ENCODE peak calls at places on chromosomes 6 and 20, in seven cellular contexts. One of them, this sample, is unnamed.

GRCh38 chr6:34285571-34285970 is 36.8 kb upstream of the SMIM29 start:
- DNase-seq in neural progenitor cell: no peak
- DNase-seq in trophoblast cell: no peak
- DNase-seq in sigmoid colon: no peak
- DNase-seq in fibroblast of lung: no peak
- DNase-seq in PC-3: no peak
- DNase-seq in fibroblast of the aortic adventitia: no peak
- DNase-seq in this sample: no peak

GRCh38 chr6:15389079-15389758 is 143.3 kb downstream of the JARID2 start:
- DNase-seq in neural progenitor cell: no peak
- DNase-seq in trophoblast cell: no peak
- DNase-seq in sigmoid colon: peak; percentile 72
- DNase-seq in fibroblast of lung: no peak
- DNase-seq in PC-3: no peak
- DNase-seq in fibroblast of the aortic adventitia: peak; percentile 75
- DNase-seq in this sample: no peak

GRCh38 chr6:2940010-2940850 is 31.1 kb downstream of the SERPINB6 start:
- DNase-seq in neural progenitor cell: no peak
- DNase-seq in trophoblast cell: no peak
- DNase-seq in sigmoid colon: no peak
- DNase-seq in fibroblast of lung: no peak
- DNase-seq in PC-3: no peak
- DNase-seq in fibroblast of the aortic adventitia: no peak
- DNase-seq in this sample: peak; percentile 75

GRCh38 chr6:44269921-44270525 is at the start of gene TMEM151B:
- DNase-seq in neural progenitor cell: peak; percentile 53
- DNase-seq in trophoblast cell: no peak
- DNase-seq in sigmoid colon: no peak
- DNase-seq in fibroblast of lung: no peak
- DNase-seq in PC-3: no peak
- DNase-seq in fibroblast of the aortic adventitia: no peak
- DNase-seq in this sample: no peak

GRCh38 chr6:152816055-152816454 is 65.5 kb downstream of the VIP start:
- DNase-seq in neural progenitor cell: no peak
- DNase-seq in trophoblast cell: no peak
- DNase-seq in sigmoid colon: no peak
- DNase-seq in fibroblast of lung: no peak
- DNase-seq in PC-3: no peak
- DNase-seq in fibroblast of the aortic adventitia: no peak
- DNase-seq in this sample: no peak

GRCh38 chr20:12984863-12985262 is 23.9 kb upstream of the SPTLC3 start:
- DNase-seq in neural progenitor cell: no peak
- DNase-seq in trophoblast cell: peak; percentile 22
- DNase-seq in sigmoid colon: no peak
- DNase-seq in fibroblast of lung: no peak
- DNase-seq in PC-3: peak; percentile 71
- DNase-seq in fibroblast of the aortic adventitia: no peak
- DNase-seq in this sample: no peak

GRCh38 chr20:19849341-19850189 is 91.5 kb downstream of the RIN2 start:
- DNase-seq in neural progenitor cell: no peak
- DNase-seq in trophoblast cell: no peak
- DNase-seq in sigmoid colon: no peak
- DNase-seq in fibroblast of lung: peak; percentile 55
- DNase-seq in PC-3: no peak
- DNase-seq in fibroblast of the aortic adventitia: peak; percentile 72
- DNase-seq in this sample: no peak

GRCh38 chr20:51860015-51860882 is 57.9 kb upstream of the SALL4 start:
- DNase-seq in neural progenitor cell: no peak
- DNase-seq in trophoblast cell: no peak
- DNase-seq in sigmoid colon: no peak
- DNase-seq in fibroblast of lung: peak; percentile 88
- DNase-seq in PC-3: peak; percentile 84
- DNase-seq in fibroblast of the aortic adventitia: peak; percentile 39
- DNase-seq in this sample: no peak

GRCh38 chr20:63117661-63118302 is 98.1 kb downstream of the YTHDF1 start:
- DNase-seq in neural progenitor cell: no peak
- DNase-seq in trophoblast cell: no peak
- DNase-seq in sigmoid colon: no peak
- DNase-seq in fibroblast of lung: no peak
- DNase-seq in PC-3: no peak
- DNase-seq in fibroblast of the aortic adventitia: no peak
- DNase-seq in this sample: peak; percentile 64

GRCh38 chr20:35618372-35619131 is 2.9 kb downstream of the SPAG4 start:
- DNase-seq in neural progenitor cell: peak; percentile 57
- DNase-seq in trophoblast cell: peak; percentile 37
- DNase-seq in sigmoid colon: peak; percentile 72
- DNase-seq in fibroblast of lung: peak; percentile 23
- DNase-seq in PC-3: peak; percentile 46
- DNase-seq in fibroblast of the aortic adventitia: peak; percentile 31
- DNase-seq in this sample: peak; percentile 84

GRCh38 chr6:1624071-1624847 is 14.5 kb downstream of the FOXC1 start:
- DNase-seq in neural progenitor cell: peak; percentile 71
- DNase-seq in trophoblast cell: no peak
- DNase-seq in sigmoid colon: peak; percentile 63
- DNase-seq in fibroblast of lung: no peak
- DNase-seq in PC-3: no peak
- DNase-seq in fibroblast of the aortic adventitia: peak; percentile 47
- DNase-seq in this sample: no peak
- H3K4me3 ChIP-seq in neural progenitor cell: peak overlapping the region; percentile 36
- H3K4me3 ChIP-seq in trophoblast cell: no peak overlapping the region
- H3K4me3 ChIP-seq in sigmoid colon: peak overlapping the region; percentile 37
- H3K4me3 ChIP-seq in fibroblast of lung: peak overlapping the region; percentile 68
- H3K4me3 ChIP-seq in PC-3: no peak overlapping the region
- H3K4me3 ChIP-seq in fibroblast of the aortic adventitia: peak overlapping the region; percentile 76
- H3K4me3 ChIP-seq in this sample: peak overlapping the region; percentile 50

GRCh38 chr6:169186496-169187169 is 67.0 kb downstream of the THBS2 start:
- DNase-seq in neural progenitor cell: no peak
- DNase-seq in trophoblast cell: no peak
- DNase-seq in sigmoid colon: no peak
- DNase-seq in fibroblast of lung: no peak
- DNase-seq in PC-3: no peak
- DNase-seq in fibroblast of the aortic adventitia: no peak
- DNase-seq in this sample: no peak
- H3K4me3 ChIP-seq in neural progenitor cell: no peak overlapping the region
- H3K4me3 ChIP-seq in trophoblast cell: no peak overlapping the region
- H3K4me3 ChIP-seq in sigmoid colon: no peak overlapping the region
- H3K4me3 ChIP-seq in fibroblast of lung: no peak overlapping the region
- H3K4me3 ChIP-seq in PC-3: no peak overlapping the region
- H3K4me3 ChIP-seq in fibroblast of the aortic adventitia: no peak overlapping the region
- H3K4me3 ChIP-seq in this sample: no peak overlapping the region

DNA sequence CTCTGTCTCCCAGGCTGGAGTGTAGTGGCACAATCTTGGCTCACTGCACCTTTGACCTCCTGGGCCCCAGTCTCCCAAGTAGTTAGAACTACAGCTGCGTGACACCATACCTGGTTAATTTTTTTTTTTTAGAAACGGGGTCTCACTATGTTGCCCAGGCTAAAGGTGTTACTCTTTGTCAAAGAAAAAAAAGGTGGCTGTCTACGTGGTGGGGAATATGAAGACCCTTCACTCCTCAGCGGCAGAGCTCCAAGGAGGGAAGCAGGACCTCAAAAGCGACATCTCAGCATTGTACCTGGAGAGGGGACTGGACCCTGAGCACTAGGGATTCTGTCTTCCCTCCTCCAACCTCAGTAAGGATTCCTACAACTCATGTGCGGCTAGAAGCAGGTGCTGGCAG is 16.4 kb upstream of the TBC1D22B start:
- DNase-seq in neural progenitor cell: no peak
- DNase-seq in trophoblast cell: no peak
- DNase-seq in sigmoid colon: no peak
- DNase-seq in fibroblast of lung: no peak
- DNase-seq in PC-3: no peak
- DNase-seq in fibroblast of the aortic adventitia: no peak
- DNase-seq in this sample: no peak
- H3K4me3 ChIP-seq in neural progenitor cell: no peak overlapping the region
- H3K4me3 ChIP-seq in trophoblast cell: no peak overlapping the region
- H3K4me3 ChIP-seq in sigmoid colon: no peak overlapping the region
- H3K4me3 ChIP-seq in fibroblast of lung: no peak overlapping the region
- H3K4me3 ChIP-seq in PC-3: no peak overlapping the region
- H3K4me3 ChIP-seq in fibroblast of the aortic adventitia: no peak overlapping the region
- H3K4me3 ChIP-seq in this sample: no peak overlapping the region

DNA sequence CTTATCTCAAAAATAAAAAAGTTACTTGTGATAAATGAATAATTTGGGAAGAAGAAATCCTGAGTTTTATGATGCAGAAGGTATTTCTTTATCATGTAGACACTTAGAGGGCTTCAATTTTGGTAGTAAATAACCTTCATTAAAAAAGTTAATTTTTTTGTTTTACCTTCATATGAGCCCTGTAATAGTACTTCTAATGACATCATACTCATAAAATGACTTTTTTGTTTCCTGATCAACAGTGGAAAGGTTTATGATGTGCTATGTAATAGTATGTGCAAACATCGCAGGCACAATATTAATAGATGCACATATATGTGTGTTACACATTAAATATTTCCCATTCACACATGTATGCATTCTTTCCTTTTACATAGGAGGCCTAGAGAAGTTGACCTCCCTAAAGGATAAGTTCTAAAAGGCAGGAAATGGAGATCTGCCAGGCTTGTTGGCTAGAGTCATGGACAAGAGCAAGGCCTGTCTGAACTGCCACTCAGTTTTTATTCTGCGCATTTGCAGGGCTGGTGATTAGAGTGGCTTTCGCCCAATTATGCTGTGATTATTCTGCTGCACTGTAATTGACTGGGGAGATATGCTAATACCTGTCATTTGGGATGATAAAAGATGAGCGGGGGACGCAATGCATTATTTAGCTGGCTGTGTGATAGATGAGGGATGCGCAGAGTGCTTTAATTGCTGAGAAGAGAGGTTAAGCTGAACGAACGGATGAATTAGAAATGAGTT is 272.6 kb downstream of the TMEM242 start:
- DNase-seq in neural progenitor cell: no peak
- DNase-seq in trophoblast cell: no peak
- DNase-seq in sigmoid colon: no peak
- DNase-seq in fibroblast of lung: no peak
- DNase-seq in PC-3: no peak
- DNase-seq in fibroblast of the aortic adventitia: no peak
- DNase-seq in this sample: no peak
- H3K4me3 ChIP-seq in neural progenitor cell: no peak overlapping the region
- H3K4me3 ChIP-seq in trophoblast cell: no peak overlapping the region
- H3K4me3 ChIP-seq in sigmoid colon: no peak overlapping the region
- H3K4me3 ChIP-seq in fibroblast of lung: no peak overlapping the region
- H3K4me3 ChIP-seq in PC-3: no peak overlapping the region
- H3K4me3 ChIP-seq in fibroblast of the aortic adventitia: no peak overlapping the region
- H3K4me3 ChIP-seq in this sample: no peak overlapping the region

GRCh38 chr6:159042003-159042823 is 2.6 kb downstream of the TAGAP start:
- DNase-seq in neural progenitor cell: peak; percentile 88
- DNase-seq in trophoblast cell: peak; percentile 74
- DNase-seq in sigmoid colon: peak; percentile 75
- DNase-seq in fibroblast of lung: peak; percentile 44
- DNase-seq in PC-3: peak; percentile 84
- DNase-seq in fibroblast of the aortic adventitia: peak; percentile 64
- DNase-seq in this sample: peak; percentile 88

GRCh38 chr6:159041181-159041580 is 3.6 kb downstream of the TAGAP start:
- DNase-seq in neural progenitor cell: no peak
- DNase-seq in trophoblast cell: no peak
- DNase-seq in sigmoid colon: no peak
- DNase-seq in fibroblast of lung: no peak
- DNase-seq in PC-3: no peak
- DNase-seq in fibroblast of the aortic adventitia: no peak
- DNase-seq in this sample: no peak

GRCh38 chr6:159043986-159044385 is 805 bp downstream of the TAGAP start:
- DNase-seq in neural progenitor cell: no peak
- DNase-seq in trophoblast cell: no peak
- DNase-seq in sigmoid colon: no peak
- DNase-seq in fibroblast of lung: no peak
- DNase-seq in PC-3: no peak
- DNase-seq in fibroblast of the aortic adventitia: no peak
- DNase-seq in this sample: no peak

GRCh38 chr6:159043236-159043635 is 1.6 kb downstream of the TAGAP start:
- DNase-seq in neural progenitor cell: no peak
- DNase-seq in trophoblast cell: no peak
- DNase-seq in sigmoid colon: no peak
- DNase-seq in fibroblast of lung: no peak
- DNase-seq in PC-3: no peak
- DNase-seq in fibroblast of the aortic adventitia: no peak
- DNase-seq in this sample: no peak

GRCh38 chr6:159042824-159043181 is 2.0 kb downstream of the TAGAP start:
- DNase-seq in neural progenitor cell: no peak
- DNase-seq in trophoblast cell: no peak
- DNase-seq in sigmoid colon: no peak
- DNase-seq in fibroblast of lung: no peak
- DNase-seq in PC-3: no peak
- DNase-seq in fibroblast of the aortic adventitia: no peak
- DNase-seq in this sample: no peak
- H3K4me3 ChIP-seq in neural progenitor cell: no peak overlapping the region
- H3K4me3 ChIP-seq in trophoblast cell: no peak overlapping the region
- H3K4me3 ChIP-seq in sigmoid colon: no peak overlapping the region
- H3K4me3 ChIP-seq in fibroblast of lung: no peak overlapping the region
- H3K4me3 ChIP-seq in PC-3: no peak overlapping the region
- H3K4me3 ChIP-seq in fibroblast of the aortic adventitia: no peak overlapping the region
- H3K4me3 ChIP-seq in this sample: peak overlapping the region; percentile 53